ENCODE peak calls at places on chromosomes 6 and 20, in five cellular contexts. One of them, this sample, is unnamed.

GRCh38 chr20:2749951-2750342 is 50.5 kb downstream of the CPXM1 start:
- DNase-seq in ovary: no peak
- DNase-seq in thoracic aorta: no peak
- DNase-seq in foreskin keratinocyte: no peak
- DNase-seq in CD8-positive, alpha-beta T cell: no peak
- DNase-seq in this sample: no peak

GRCh38 chr6:111011360-111012142 is 29.7 kb downstream of the RPF2 start:
- DNase-seq in ovary: no peak
- DNase-seq in thoracic aorta: no peak
- DNase-seq in foreskin keratinocyte: no peak
- DNase-seq in CD8-positive, alpha-beta T cell: no peak
- DNase-seq in this sample: no peak

GRCh38 chr6:747006-747405 is 54.1 kb upstream of the EXOC2 start:
- DNase-seq in ovary: no peak
- DNase-seq in thoracic aorta: no peak
- DNase-seq in foreskin keratinocyte: no peak
- DNase-seq in CD8-positive, alpha-beta T cell: no peak
- DNase-seq in this sample: no peak

GRCh38 chr6:144543006-144543871 is 258.1 kb downstream of the UTRN start:
- DNase-seq in ovary: no peak
- DNase-seq in thoracic aorta: no peak
- DNase-seq in foreskin keratinocyte: no peak
- DNase-seq in CD8-positive, alpha-beta T cell: no peak
- DNase-seq in this sample: no peak

GRCh38 chr20:9884061-9884460 is 45.2 kb upstream of the PAK5 start:
- DNase-seq in ovary: no peak
- DNase-seq in thoracic aorta: no peak
- DNase-seq in foreskin keratinocyte: no peak
- DNase-seq in CD8-positive, alpha-beta T cell: no peak
- DNase-seq in this sample: no peak

GRCh38 chr6:126033696-126034095 is 47.4 kb downstream of the TRMT11 start:
- DNase-seq in ovary: no peak
- DNase-seq in thoracic aorta: no peak
- DNase-seq in foreskin keratinocyte: no peak
- DNase-seq in CD8-positive, alpha-beta T cell: no peak
- DNase-seq in this sample: no peak

GRCh38 chr20:44886276-44886671 is 769 bp downstream of the YWHAB start:
- DNase-seq in ovary: no peak
- DNase-seq in thoracic aorta: no peak
- DNase-seq in foreskin keratinocyte: no peak
- DNase-seq in CD8-positive, alpha-beta T cell: no peak
- DNase-seq in this sample: no peak

GRCh38 chr6:11536795-11537194 is 754 bp upstream of the TMEM170B start:
- DNase-seq in ovary: peak
- DNase-seq in thoracic aorta: no peak
- DNase-seq in foreskin keratinocyte: no peak
- DNase-seq in CD8-positive, alpha-beta T cell: no peak
- DNase-seq in this sample: no peak

GRCh38 chr6:53573299-53573698 is 28.4 kb upstream of the GCLC start:
- DNase-seq in ovary: no peak
- DNase-seq in thoracic aorta: no peak
- DNase-seq in foreskin keratinocyte: no peak
- DNase-seq in CD8-positive, alpha-beta T cell: no peak
- DNase-seq in this sample: no peak

GRCh38 chr6:19834858-19835257 is 2.3 kb upstream of the ID4 start:
- DNase-seq in ovary: no peak
- DNase-seq in thoracic aorta: no peak
- DNase-seq in foreskin keratinocyte: no peak
- DNase-seq in CD8-positive, alpha-beta T cell: no peak
- DNase-seq in this sample: no peak

GRCh38 chr6:131669891-131670290 is 31.3 kb downstream of the OR2A4 start:
- DNase-seq in ovary: no peak
- DNase-seq in thoracic aorta: no peak
- DNase-seq in foreskin keratinocyte: no peak
- DNase-seq in CD8-positive, alpha-beta T cell: no peak
- DNase-seq in this sample: no peak

GRCh38 chr6:166006593-166007301 is 160.9 kb downstream of the TBXT start:
- DNase-seq in ovary: no peak
- DNase-seq in thoracic aorta: no peak
- DNase-seq in foreskin keratinocyte: no peak
- DNase-seq in CD8-positive, alpha-beta T cell: no peak
- DNase-seq in this sample: no peak

GRCh38 chr6:151482290-151482689 is 11.5 kb upstream of the CCDC170 start:
- DNase-seq in ovary: no peak
- DNase-seq in thoracic aorta: no peak
- DNase-seq in foreskin keratinocyte: no peak
- DNase-seq in CD8-positive, alpha-beta T cell: no peak
- DNase-seq in this sample: no peak

GRCh38 chr20:47927385-47927851 is 142.1 kb upstream of the SULF2 start:
- DNase-seq in ovary: no peak
- DNase-seq in thoracic aorta: no peak
- DNase-seq in foreskin keratinocyte: peak
- DNase-seq in CD8-positive, alpha-beta T cell: no peak
- DNase-seq in this sample: no peak

DNA sequence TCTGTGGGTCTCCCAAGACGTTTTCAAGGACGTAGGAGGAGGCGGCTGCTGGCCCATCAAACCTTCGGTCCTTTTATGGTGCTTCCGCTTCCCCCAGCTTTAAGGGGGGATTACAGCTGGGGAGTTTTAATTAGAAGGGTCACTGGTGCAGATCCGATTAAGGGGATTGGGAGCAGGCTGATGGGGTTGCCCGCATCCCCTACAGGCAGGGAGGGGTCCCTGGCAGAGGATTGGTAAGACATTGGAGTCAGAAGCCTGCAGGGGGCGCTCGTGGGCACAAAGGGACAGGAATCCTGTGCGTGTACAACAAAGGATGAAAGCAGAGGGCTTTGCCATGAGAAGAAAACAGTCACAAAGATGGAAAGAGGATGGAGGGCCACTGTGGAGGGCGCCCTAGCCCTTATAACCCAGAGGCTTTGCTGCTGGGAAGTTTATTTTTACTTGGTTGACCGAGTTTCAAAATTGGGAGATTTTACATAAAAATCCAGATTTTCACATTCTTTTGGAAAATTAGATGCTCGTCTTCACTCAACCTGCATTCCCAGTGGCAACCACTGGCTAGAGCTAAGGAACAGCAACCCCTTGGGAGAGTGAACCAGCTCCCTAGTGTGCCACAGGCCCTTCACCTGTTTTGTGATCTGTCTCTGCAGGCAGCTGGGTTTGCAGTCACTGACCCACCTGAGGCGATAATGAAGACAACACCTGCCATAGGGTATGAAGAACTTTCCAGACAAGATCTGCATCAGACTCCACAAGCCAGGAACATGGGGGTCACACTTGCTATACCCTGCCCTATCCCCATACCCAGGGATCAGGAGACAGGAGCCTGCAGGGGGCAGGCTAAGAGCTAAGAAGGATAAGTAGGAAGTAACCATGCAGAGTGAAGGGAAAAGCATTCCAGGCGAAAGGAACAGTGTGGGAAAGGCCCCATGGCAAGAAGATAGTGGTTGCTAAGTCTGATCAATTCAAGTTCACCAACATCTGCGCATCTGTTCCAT is 97.7 kb downstream of the KCNB1 start:
- DNase-seq in ovary: peak
- DNase-seq in thoracic aorta: peak
- DNase-seq in foreskin keratinocyte: no peak
- DNase-seq in CD8-positive, alpha-beta T cell: peak
- DNase-seq in this sample: peak
- TF ChIP-seq CTCF in ovary: no peak
- TF ChIP-seq CTCF in thoracic aorta: peak
- TF ChIP-seq CTCF in foreskin keratinocyte: peak
- TF ChIP-seq CTCF in CD8-positive, alpha-beta T cell: peak
- TF ChIP-seq CTCF in this sample: no peak

DNA sequence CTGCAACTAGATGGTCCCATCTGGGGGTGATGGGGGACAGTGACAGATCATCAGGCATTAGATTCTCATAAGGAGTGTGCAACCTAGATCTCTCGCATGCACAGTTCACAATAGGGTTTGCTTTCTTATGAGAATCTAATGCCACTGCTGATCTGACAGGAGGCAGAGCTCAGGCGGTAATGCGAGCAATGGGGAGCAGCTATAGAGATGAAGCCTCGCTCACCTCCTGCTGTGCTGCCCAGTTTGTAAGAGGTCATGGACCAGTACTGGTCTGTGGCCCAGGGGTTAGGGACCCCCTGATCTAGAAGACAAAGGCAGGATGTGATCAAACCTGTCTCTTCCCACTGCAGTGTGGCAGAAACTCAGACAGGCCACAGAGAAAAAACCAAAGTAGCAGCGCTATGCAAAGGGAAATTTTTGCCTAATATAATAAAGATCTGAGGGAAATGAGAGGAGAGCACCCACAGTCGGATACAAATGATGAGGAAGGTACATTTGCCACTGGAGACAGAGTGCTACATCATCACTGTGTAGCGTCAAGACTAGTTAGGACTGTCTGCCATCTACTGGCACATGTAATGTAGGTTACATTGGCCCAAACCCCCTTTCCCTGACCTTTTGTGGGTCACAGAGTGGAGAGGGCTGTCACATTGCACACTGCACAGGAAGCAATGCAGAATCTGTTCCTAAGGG is 4.1 kb upstream of the LY86 start:
- DNase-seq in ovary: no peak
- DNase-seq in thoracic aorta: no peak
- DNase-seq in foreskin keratinocyte: no peak
- DNase-seq in CD8-positive, alpha-beta T cell: no peak
- DNase-seq in this sample: no peak
- TF ChIP-seq CTCF in ovary: no peak
- TF ChIP-seq CTCF in thoracic aorta: no peak
- TF ChIP-seq CTCF in foreskin keratinocyte: no peak
- TF ChIP-seq CTCF in CD8-positive, alpha-beta T cell: no peak
- TF ChIP-seq CTCF in this sample: no peak

DNA sequence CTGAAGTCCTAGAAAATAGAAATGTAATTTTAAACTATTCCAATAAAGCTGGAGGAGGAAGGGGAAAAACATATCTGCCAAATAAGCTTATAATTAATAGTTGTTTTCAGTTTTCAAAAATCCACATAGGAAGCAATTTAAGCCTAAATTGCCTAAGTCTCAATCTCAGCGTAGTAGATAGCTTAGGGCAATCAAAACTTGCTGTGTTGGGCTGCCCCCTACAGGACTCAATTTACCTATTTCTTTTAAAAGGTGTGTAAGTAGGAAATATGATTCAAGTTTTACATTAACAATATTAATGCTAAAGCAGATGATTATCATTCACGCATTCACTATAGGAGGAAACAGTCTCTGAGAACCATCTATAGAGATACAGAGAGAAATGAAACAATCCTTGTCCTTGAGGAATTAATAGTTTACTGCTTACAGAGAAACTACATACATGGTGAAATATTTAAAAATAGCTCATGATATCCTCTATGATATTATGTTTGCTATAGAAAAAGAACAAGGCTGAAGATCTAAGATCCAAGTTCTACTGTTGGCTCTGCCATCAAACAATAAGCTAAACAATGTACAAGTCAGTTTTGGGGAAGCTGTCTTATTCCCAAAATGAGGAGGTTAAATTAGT is 102.1 kb downstream of the ATG5 start:
- DNase-seq in ovary: no peak
- DNase-seq in thoracic aorta: no peak
- DNase-seq in foreskin keratinocyte: peak
- DNase-seq in CD8-positive, alpha-beta T cell: peak
- DNase-seq in this sample: no peak
- TF ChIP-seq CTCF in ovary: peak
- TF ChIP-seq CTCF in thoracic aorta: no peak
- TF ChIP-seq CTCF in foreskin keratinocyte: peak
- TF ChIP-seq CTCF in CD8-positive, alpha-beta T cell: peak
- TF ChIP-seq CTCF in this sample: peak

GRCh38 chr6:96394727-96395126 is 126.9 kb upstream of the UFL1 start:
- DNase-seq in ovary: no peak
- DNase-seq in thoracic aorta: no peak
- DNase-seq in foreskin keratinocyte: no peak
- DNase-seq in CD8-positive, alpha-beta T cell: no peak
- DNase-seq in this sample: no peak
- TF ChIP-seq CTCF in ovary: no peak
- TF ChIP-seq CTCF in thoracic aorta: no peak
- TF ChIP-seq CTCF in foreskin keratinocyte: no peak
- TF ChIP-seq CTCF in CD8-positive, alpha-beta T cell: no peak
- TF ChIP-seq CTCF in this sample: no peak

This sample was measured in activated B cell treated with CpG ODN at 0.5 μM for 24 hours.